ENCODE peak calls at places on chromosomes 2 and 18, in five cellular contexts. W is mesothelial cell of epicardium; V is Daoy; I is neuronal stem cell; R is stimulated activated naive CD4-positive, alpha-beta T cell. T is an unnamed sample.

GRCh38 chr2:189659734-189660133 is 1.5 kb upstream of the ASNSD1 start:
- DNase-seq in W (no peak), V (no peak), I (no peak), R (no peak), T (no peak)

GRCh38 chr2:97906309-97906708 is 89.4 kb downstream of the TMEM131 start:
- DNase-seq in W (no peak), V (no peak), I (no peak), R (no peak), T (no peak)

GRCh38 chr2:239337122-239337876 is 63.5 kb downstream of the HDAC4 start:
- DNase-seq in W (no peak), V (no peak), I (no peak), R (no peak), T (no peak)

GRCh38 chr2:190357596-190357995 is 14.2 kb downstream of the INPP1 start:
- DNase-seq in W (no peak), V (no peak), I (no peak), R (no peak), T (no peak)

GRCh38 chr18:23143059-23143831 is 8.0 kb downstream of the CABLES1 start:
- DNase-seq in W (no peak), V (peak; percentile 52), I (no peak), R (no peak), T (no peak)

GRCh38 chr2:120765031-120765910 is 29.6 kb downstream of the GLI2 start:
- DNase-seq in W (no peak), V (no peak), I (no peak), R (no peak), T (peak; percentile 48)

GRCh38 chr2:42931818-42932195 is 139.4 kb upstream of the HAAO start:
- DNase-seq in W (no peak), V (peak; percentile 56), I (no peak), R (no peak), T (no peak)

GRCh38 chr2:96386470-96386869 is 50.9 kb downstream of the NCAPH start:
- DNase-seq in W (no peak), V (peak; percentile 15), I (no peak), R (no peak), T (no peak)

GRCh38 chr18:614193-614592 is 17.4 kb downstream of the CLUL1 start:
- DNase-seq in W (no peak), V (no peak), I (no peak), R (no peak), T (no peak)

GRCh38 chr2:219221956-219222518 is 3.3 kb upstream of the ABCB6 start:
- DNase-seq in W (no peak), V (no peak), I (no peak), R (no peak), T (no peak)

GRCh38 chr2:50674876-50675275 is 357.1 kb downstream of the NRXN1 start:
- DNase-seq in W (no peak), V (peak; percentile 1), I (no peak), R (no peak), T (no peak)

GRCh38 chr2:1884933-1885580 is 140.7 kb upstream of the PXDN start:
- DNase-seq in W (no peak), V (peak; percentile 87), I (no peak), R (no peak), T (no peak)

GRCh38 chr2:49288113-49288710 is 133.9 kb upstream of the FSHR start:
- DNase-seq in W (no peak), V (no peak), I (no peak), R (no peak), T (no peak)